ENCODE peak calls at places on chromosomes 6 and 20, in eight cellular contexts. A is PC-3; Z is tibial nerve; D is neuronal stem cell; E is esophagus muscularis mucosa; F is Peyer's patch; S is naive thymus-derived CD4-positive, alpha-beta T cell; M is endodermal cell. K is an unnamed sample.

GRCh38 chr20:21099653-21100589 is 6.2 kb downstream of the LINC00237 start:
- DNase-seq in A (no peak), Z (no peak), D (no peak), E (peak; percentile 83), F (peak; percentile 59), S (no peak), M (peak; percentile 76), K (peak; percentile 77)

GRCh38 chr6:34235605-34236422 is 859 bp upstream of the HMGA1 start:
- DNase-seq in A (peak; percentile 95), Z (no peak), D (peak; percentile 67), E (no peak), F (peak; percentile 82), S (peak; percentile 74), M (no peak), K (peak; percentile 85)

GRCh38 chr6:24918641-24919403 is 16.9 kb downstream of the RIPOR2 start:
- DNase-seq in A (no peak), Z (no peak), D (no peak), E (no peak), F (no peak), S (no peak), M (peak; percentile 68), K (no peak)

GRCh38 chr6:112251170-112251945 is 3.0 kb downstream of the LAMA4 start:
- DNase-seq in A (no peak), Z (no peak), D (no peak), E (no peak), F (no peak), S (no peak), M (no peak), K (no peak)

GRCh38 chr6:89826029-89826528 is 3.6 kb upstream of the CASP8AP2 start:
- DNase-seq in A (no peak), Z (no peak), D (no peak), E (no peak), F (no peak), S (no peak), M (no peak), K (no peak)

GRCh38 chr6:134177753-134178229 is 125.4 kb upstream of the SLC2A12 start:
- DNase-seq in A (no peak), Z (no peak), D (no peak), E (peak; percentile 79), F (peak; percentile 60), S (no peak), M (no peak), K (no peak)

GRCh38 chr20:31962741-31963140 is 5.2 kb upstream of the XKR7 start:
- DNase-seq in A (no peak), Z (no peak), D (no peak), E (no peak), F (no peak), S (no peak), M (no peak), K (no peak)

GRCh38 chr6:34938268-34938667 is 49.2 kb downstream of the ANKS1A start:
- DNase-seq in A (no peak), Z (no peak), D (no peak), E (no peak), F (no peak), S (no peak), M (no peak), K (no peak)

GRCh38 chr6:17057322-17057721 is 44.5 kb upstream of the STMND1 start:
- DNase-seq in A (peak; percentile 59), Z (no peak), D (no peak), E (no peak), F (no peak), S (no peak), M (no peak), K (no peak)

GRCh38 chr6:112717401-112717800 is 370.3 kb downstream of the RFPL4B start:
- DNase-seq in A (no peak), Z (no peak), D (no peak), E (no peak), F (no peak), S (no peak), M (no peak), K (no peak)

GRCh38 chr6:33144373-33144772 is 47.9 kb downstream of the COL11A2 start:
- DNase-seq in A (no peak), Z (no peak), D (no peak), E (no peak), F (no peak), S (no peak), M (no peak), K (no peak)

GRCh38 chr20:17637413-17637780 is 44.6 kb downstream of the RRBP1 start:
- DNase-seq in A (no peak), Z (no peak), D (no peak), E (no peak), F (no peak), S (no peak), M (no peak), K (no peak)

GRCh38 chr20:64057628-64058498 is 5.1 kb upstream of the TCEA2 start:
- DNase-seq in A (peak; percentile 83), Z (peak; percentile 60), D (no peak), E (no peak), F (peak; percentile 81), S (peak; percentile 55), M (peak; percentile 97), K (peak; percentile 87)

GRCh38 chr20:6122873-6123649 is at the start of gene FERMT1:
- DNase-seq in A (peak; percentile 96), Z (no peak), D (peak; percentile 44), E (peak; percentile 91), F (peak; percentile 86), S (no peak), M (peak; percentile 89), K (peak; percentile 83)

GRCh38 chr6:7787731-7788130 is 61.8 kb downstream of the BMP6 start:
- DNase-seq in A (no peak), Z (no peak), D (no peak), E (no peak), F (no peak), S (no peak), M (no peak), K (no peak)

GRCh38 chr6:137705166-137706064 is 161.6 kb upstream of the TNFAIP3 start:
- DNase-seq in A (peak; percentile 72), Z (peak; percentile 62), D (peak; percentile 33), E (no peak), F (peak; percentile 72), S (peak; percentile 37), M (peak; percentile 91), K (peak; percentile 74)

DNA sequence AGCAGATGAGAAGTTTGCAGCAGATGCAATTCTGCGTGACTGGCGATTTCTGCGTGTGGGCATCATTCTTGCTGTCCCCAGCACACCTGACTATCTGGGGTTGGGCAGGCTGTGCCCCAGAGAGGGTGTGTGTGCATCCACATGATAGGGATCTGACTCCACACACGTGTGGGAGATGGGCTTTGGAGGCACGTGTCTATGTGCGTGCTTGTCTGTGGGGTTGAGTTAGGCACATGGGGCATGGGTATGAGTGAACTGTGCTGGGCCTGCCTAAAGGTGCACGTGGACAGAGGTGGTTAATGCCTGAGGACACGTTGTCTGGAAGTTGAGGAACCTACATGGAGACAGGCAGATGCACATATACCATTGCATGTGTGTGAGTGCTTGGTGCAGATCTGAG is 50.3 kb downstream of the CD40 start:
- DNase-seq in A (no peak), Z (no peak), D (no peak), E (no peak), F (no peak), S (no peak), M (no peak), K (no peak)
- H3K27me3 ChIP-seq in A (peaks cover 79% of the 10 kb centered on the region), Z (peaks cover 46% of the 10 kb centered on the region), D (peaks cover 10% of the 10 kb centered on the region), E (peaks cover 10% of the 10 kb centered on the region), F (peaks cover under 1% of the 10 kb centered on the region), S (no peaks in the 10 kb centered on the region), M (peaks cover 32% of the 10 kb centered on the region), K (peaks cover 27% of the 10 kb centered on the region)

GRCh38 chr6:13177617-13178506 is 150.5 kb downstream of the TBC1D7 start:
- DNase-seq in A (no peak), Z (no peak), D (no peak), E (no peak), F (no peak), S (no peak), M (no peak), K (no peak)
- H3K27me3 ChIP-seq in A (peaks cover 74% of the 10 kb centered on the region), Z (no peaks in the 10 kb centered on the region), D (no peaks in the 10 kb centered on the region), E (no peaks in the 10 kb centered on the region), F (no peaks in the 10 kb centered on the region), S (no peaks in the 10 kb centered on the region), M (no peaks in the 10 kb centered on the region), K (no peaks in the 10 kb centered on the region)

GRCh38 chr20:63049191-63049518 is 42.4 kb upstream of the BHLHE23 start:
- DNase-seq in A (no peak), Z (no peak), D (no peak), E (no peak), F (no peak), S (no peak), M (no peak), K (no peak)

GRCh38 chr20:63047267-63047666 is 40.5 kb upstream of the BHLHE23 start:
- DNase-seq in A (no peak), Z (no peak), D (no peak), E (no peak), F (no peak), S (no peak), M (no peak), K (no peak)

GRCh38 chr20:63047946-63048345 is 41.2 kb upstream of the BHLHE23 start:
- DNase-seq in A (no peak), Z (no peak), D (no peak), E (no peak), F (no peak), S (no peak), M (no peak), K (no peak)

GRCh38 chr20:63049561-63050221 is 42.9 kb upstream of the BHLHE23 start:
- DNase-seq in A (no peak), Z (no peak), D (no peak), E (no peak), F (no peak), S (no peak), M (no peak), K (no peak)

GRCh38 chr20:63048516-63049190 is 41.9 kb upstream of the BHLHE23 start:
- DNase-seq in A (no peak), Z (no peak), D (no peak), E (no peak), F (no peak), S (no peak), M (no peak), K (no peak)
- H3K27me3 ChIP-seq in A (peaks cover 68% of the 10 kb centered on the region), Z (peaks cover 56% of the 10 kb centered on the region), D (no peaks in the 10 kb centered on the region), E (no peaks in the 10 kb centered on the region), F (no peaks in the 10 kb centered on the region), S (no peaks in the 10 kb centered on the region), M (no peaks in the 10 kb centered on the region), K (peaks cover 19% of the 10 kb centered on the region)

DNA sequence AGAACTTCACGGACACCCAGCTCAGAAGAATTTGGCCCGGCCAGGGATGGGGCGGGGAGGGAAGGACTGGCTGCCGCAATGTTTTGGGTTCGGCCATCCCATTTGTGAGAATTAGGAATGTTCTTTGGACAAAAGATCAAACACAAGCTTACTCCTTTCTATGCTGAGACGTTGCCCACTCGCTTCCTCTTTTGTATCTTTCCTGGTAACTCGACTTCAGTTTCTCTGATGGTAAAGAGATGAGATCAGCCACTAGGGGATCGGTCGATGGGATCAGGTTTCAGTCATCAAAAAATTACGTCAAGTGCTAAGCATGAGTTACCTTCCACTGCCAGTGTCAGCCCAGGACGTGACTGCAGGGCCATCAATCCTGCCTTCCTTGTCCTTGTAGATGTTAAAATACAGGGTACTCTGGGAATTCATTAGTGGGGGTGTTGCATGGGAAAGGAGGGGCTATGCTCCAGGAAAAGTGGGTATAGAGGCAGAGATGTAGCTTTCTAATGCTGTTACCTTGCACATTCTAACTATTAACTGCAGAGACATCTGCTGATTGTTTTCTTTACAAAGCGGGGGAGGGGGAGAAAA is 190.2 kb downstream of the TSHZ2 start:
- DNase-seq in A (peak; percentile 68), Z (peak; percentile 21), D (peak; percentile 48), E (no peak), F (no peak), S (no peak), M (peak; percentile 87), K (no peak)
- H3K27me3 ChIP-seq in A (no peaks in the 10 kb centered on the region), Z (no peaks in the 10 kb centered on the region), D (no peaks in the 10 kb centered on the region), E (no peaks in the 10 kb centered on the region), F (no peaks in the 10 kb centered on the region), S (no peaks in the 10 kb centered on the region), M (no peaks in the 10 kb centered on the region), K (peaks cover 4% of the 10 kb centered on the region)

GRCh38 chr20:2750343-2751251 is 49.8 kb downstream of the CPXM1 start:
- DNase-seq in A (peak; percentile 44), Z (no peak), D (no peak), E (no peak), F (peak; percentile 57), S (no peak), M (peak; percentile 83), K (peak; percentile 82)
- H3K27me3 ChIP-seq in A (no peaks in the 10 kb centered on the region), Z (peaks cover 58% of the 10 kb centered on the region), D (peaks cover 75% of the 10 kb centered on the region), E (peaks cover 32% of the 10 kb centered on the region), F (no peaks in the 10 kb centered on the region), S (no peaks in the 10 kb centered on the region), M (peaks cover 97% of the 10 kb centered on the region), K (no peaks in the 10 kb centered on the region)

K was measured in upper lobe of right lung.